ENCODE peak calls at places on chromosome 1, in eight cellular contexts. D, Y, C, X, G, Z, R and L are unnamed samples.

GRCh38 chr1:185156321-185156853 is 366 bp downstream of the TRMT1L start:
- DNase-seq in D (no peak), Y (no peak), C (peak; percentile 20), X (peak; percentile 53), G (no peak), Z (no peak), R (peak; percentile 48), L (no peak)

GRCh38 chr1:97364086-97364485 is 556.7 kb downstream of the DPYD start:
- DNase-seq in D (no peak), Y (no peak), C (no peak), X (no peak), G (no peak), Z (no peak), R (no peak), L (no peak)

GRCh38 chr1:205192287-205192686 is 19.2 kb downstream of the DSTYK start:
- DNase-seq in D (no peak), Y (no peak), C (no peak), X (no peak), G (no peak), Z (no peak), R (no peak), L (no peak)

GRCh38 chr1:38899560-38899959 is 18.2 kb upstream of the GJA9 start:
- DNase-seq in D (no peak), Y (no peak), C (no peak), X (no peak), G (no peak), Z (no peak), R (no peak), L (no peak)

GRCh38 chr1:151372411-151372934 is at the start of gene SELENBP1:
- DNase-seq in D (peak; percentile 19), Y (peak; percentile 92), C (peak; percentile 52), X (peak; percentile 89), G (no peak), Z (no peak), R (no peak), L (no peak)

GRCh38 chr1:41698916-41699860 is 214.7 kb upstream of the EDN2 start:
- DNase-seq in D (no peak), Y (no peak), C (no peak), X (no peak), G (no peak), Z (no peak), R (peak; percentile 19), L (no peak)

GRCh38 chr1:223349241-223349640 is 14.7 kb downstream of the SUSD4 start:
- DNase-seq in D (no peak), Y (no peak), C (no peak), X (no peak), G (no peak), Z (no peak), R (no peak), L (no peak)

GRCh38 chr1:23593556-23594148 is 34.4 kb upstream of the ID3 start:
- DNase-seq in D (no peak), Y (no peak), C (no peak), X (no peak), G (no peak), Z (no peak), R (no peak), L (no peak)

GRCh38 chr1:11671544-11672286 is 7.7 kb downstream of the FBXO6 start:
- DNase-seq in D (no peak), Y (no peak), C (no peak), X (no peak), G (no peak), Z (no peak), R (no peak), L (no peak)

GRCh38 chr1:115322631-115323030 is 15.4 kb downstream of the NGF start:
- DNase-seq in D (no peak), Y (no peak), C (no peak), X (no peak), G (no peak), Z (no peak), R (no peak), L (no peak)

GRCh38 chr1:8396083-8396911 is 78.4 kb downstream of the SLC45A1 start:
- DNase-seq in D (no peak), Y (no peak), C (no peak), X (peak; percentile 57), G (no peak), Z (no peak), R (no peak), L (no peak)

GRCh38 chr1:210917560-210918214 is 216.3 kb downstream of the KCNH1 start:
- DNase-seq in D (no peak), Y (no peak), C (no peak), X (no peak), G (no peak), Z (no peak), R (no peak), L (no peak)

GRCh38 chr1:236608930-236609726 is 4.8 kb upstream of the HEATR1 start:
- DNase-seq in D (no peak), Y (no peak), C (no peak), X (peak; percentile 80), G (no peak), Z (peak; percentile 48), R (no peak), L (no peak)

GRCh38 chr1:33257759-33258712 is 1.7 kb downstream of the ZNF362 start:
- DNase-seq in D (no peak), Y (no peak), C (no peak), X (no peak), G (no peak), Z (no peak), R (no peak), L (no peak)

GRCh38 chr1:225847610-225848009 is 34.6 kb downstream of the TMEM63A start:
- DNase-seq in D (no peak), Y (no peak), C (no peak), X (no peak), G (no peak), Z (no peak), R (no peak), L (no peak)

GRCh38 chr1:225850370-225850769 is 31.8 kb downstream of the TMEM63A start:
- DNase-seq in D (no peak), Y (no peak), C (no peak), X (peak; percentile 33), G (no peak), Z (no peak), R (no peak), L (no peak)

GRCh38 chr1:225851810-225852209 is 30.4 kb downstream of the TMEM63A start:
- DNase-seq in D (no peak), Y (no peak), C (no peak), X (no peak), G (no peak), Z (no peak), R (no peak), L (no peak)

GRCh38 chr1:225848044-225848955 is 33.9 kb downstream of the TMEM63A start:
- DNase-seq in D (no peak), Y (no peak), C (no peak), X (no peak), G (no peak), Z (no peak), R (no peak), L (no peak)

GRCh38 chr1:225849905-225850304 is 32.3 kb downstream of the TMEM63A start:
- DNase-seq in D (no peak), Y (no peak), C (no peak), X (no peak), G (no peak), Z (no peak), R (no peak), L (no peak)
- H3K27ac ChIP-seq in D (no peak overlapping the region), Y (no peak overlapping the region), C (no peak overlapping the region), X (no peak overlapping the region), G (peak overlapping the region; percentile 3), Z (no peak overlapping the region), R (peak overlapping the region; percentile 34), L (no peak overlapping the region)

GRCh38 chr1:153652795-153653507 is 5.6 kb upstream of the SNAPIN start:
- DNase-seq in D (no peak), Y (no peak), C (no peak), X (no peak), G (no peak), Z (no peak), R (no peak), L (no peak)

GRCh38 chr1:153651771-153652170 is 6.7 kb upstream of the SNAPIN start:
- DNase-seq in D (no peak), Y (no peak), C (no peak), X (no peak), G (no peak), Z (no peak), R (no peak), L (no peak)

GRCh38 chr1:153658400-153659174 is at the start of gene SNAPIN:
- DNase-seq in D (peak; percentile 64), Y (peak; percentile 92), C (peak; percentile 84), X (peak; percentile 97), G (peak; percentile 88), Z (peak; percentile 69), R (peak; percentile 94), L (peak; percentile 59)

GRCh38 chr1:153659175-153659534 is 652 bp downstream of the SNAPIN start:
- DNase-seq in D (no peak), Y (no peak), C (no peak), X (no peak), G (no peak), Z (no peak), R (no peak), L (no peak)

DNA sequence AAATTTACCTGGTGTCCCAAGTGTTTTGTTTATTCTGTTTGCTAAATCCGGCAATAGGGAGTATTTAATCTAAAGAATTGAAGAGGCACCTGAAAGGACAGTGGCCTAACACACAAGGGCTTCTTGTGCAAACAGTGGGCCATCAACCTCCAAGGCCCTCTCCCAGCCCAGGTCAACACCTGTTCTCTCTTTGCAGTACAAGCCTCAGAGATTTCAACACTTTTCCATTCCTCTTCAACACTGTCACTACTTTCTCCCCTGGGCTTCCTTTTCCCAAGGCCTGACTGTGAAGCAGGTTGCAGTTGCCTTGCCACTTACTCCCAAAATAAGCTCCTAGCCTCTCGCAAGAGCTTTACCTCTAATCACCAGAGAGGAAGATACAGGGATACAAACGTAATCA is 3.2 kb upstream of the SNAPIN start:
- DNase-seq in D (no peak), Y (no peak), C (no peak), X (no peak), G (no peak), Z (no peak), R (no peak), L (no peak)
- H3K27ac ChIP-seq in D (no peak overlapping the region), Y (no peak overlapping the region), C (no peak overlapping the region), X (peak overlapping the region; percentile 72), G (no peak overlapping the region), Z (no peak overlapping the region), R (no peak overlapping the region), L (no peak overlapping the region)

DNA sequence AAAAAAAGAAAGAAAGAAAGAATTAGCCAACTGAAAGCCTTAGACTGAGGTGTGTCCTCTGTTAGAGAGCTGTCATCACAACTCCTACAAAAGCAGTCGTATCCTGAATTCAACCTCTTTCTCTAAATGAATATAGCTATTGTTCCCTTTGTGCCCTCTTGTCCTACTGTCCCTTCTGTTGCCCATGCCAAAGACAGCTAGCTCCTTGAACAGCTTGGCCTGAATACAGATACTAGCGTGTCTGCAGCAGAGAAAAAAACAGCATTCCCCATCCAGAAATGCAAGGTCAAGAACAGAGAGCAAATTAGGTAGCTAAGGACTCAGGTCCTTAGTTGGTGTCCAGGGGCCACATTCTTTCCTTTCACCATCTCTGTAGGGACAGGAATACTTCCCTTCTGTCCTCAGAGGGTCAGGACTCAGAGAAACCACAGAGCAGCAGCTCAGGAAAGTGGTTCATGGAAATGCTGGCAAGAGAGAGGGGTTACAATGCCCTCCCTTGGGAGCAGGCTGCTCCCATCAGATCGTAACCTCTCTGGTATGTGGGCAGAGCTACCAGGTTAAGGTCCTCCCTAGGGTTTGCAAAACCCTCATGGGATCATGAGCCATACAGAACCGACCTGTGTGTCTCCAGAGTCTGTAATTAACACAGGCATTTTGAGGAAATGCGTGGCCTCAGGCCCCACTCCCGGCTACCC is 1.8 kb upstream of the ZBTB48 start:
- DNase-seq in D (no peak), Y (no peak), C (no peak), X (no peak), G (no peak), Z (no peak), R (no peak), L (no peak)
- H3K27ac ChIP-seq in D (no peak overlapping the region), Y (peak overlapping the region; percentile 35), C (peak overlapping the region; percentile 93), X (no peak overlapping the region), G (no peak overlapping the region), Z (no peak overlapping the region), R (no peak overlapping the region), L (no peak overlapping the region)

GRCh38 chr1:87328121-87329050 is at the start of gene LMO4:
- DNase-seq in D (peak; percentile 86), Y (peak; percentile 99), C (peak; percentile 93), X (peak; percentile 98), G (peak; percentile 80), Z (peak; percentile 93), R (peak; percentile 69), L (peak; percentile 86)
- H3K27ac ChIP-seq in D (peak within 1 kb of the TSS; percentile 47), Y (peak within 1 kb of the TSS; percentile 97), C (peak within 1 kb of the TSS; percentile 99), X (peak within 1 kb of the TSS; percentile 92), G (peak within 1 kb of the TSS; percentile 69), Z (peak within 1 kb of the TSS; percentile 77), R (no peak within 1 kb of the TSS), L (peak within 1 kb of the TSS; percentile 98)